ENCODE peak calls at places on chromosomes 6 and 20, in four cellular contexts. U, B, N and J are unnamed samples.

GRCh38 chr6:133436652-133437051 is 195.5 kb downstream of the EYA4 start:
- DNase-seq in U (no peak), B (no peak), N (no peak), J (no peak)

GRCh38 chr20:51470907-51471411 is 71.6 kb downstream of the NFATC2 start:
- DNase-seq in U (no peak), B (no peak), N (no peak), J (no peak)

GRCh38 chr6:36851149-36851614 is 11.9 kb upstream of the CPNE5 start:
- DNase-seq in U (no peak), B (peak), N (peak), J (peak)

GRCh38 chr6:71400852-71401251 is 112.2 kb downstream of the OGFRL1 start:
- DNase-seq in U (no peak), B (no peak), N (no peak), J (no peak)

GRCh38 chr6:164628302-164628931 is 681.0 kb downstream of the C6orf118 start:
- DNase-seq in U (no peak), B (no peak), N (no peak), J (no peak)

GRCh38 chr6:39416728-39417127 is 94.2 kb upstream of the KCNK16 start:
- DNase-seq in U (no peak), B (no peak), N (no peak), J (no peak)

GRCh38 chr20:29873946-29874345 is 1383.5 kb upstream of the DEFB115 start:
- DNase-seq in U (peak), B (peak), N (no peak), J (peak)

GRCh38 chr20:41510224-41510623 is 108.0 kb downstream of the CHD6 start:
- DNase-seq in U (no peak), B (no peak), N (no peak), J (no peak)

GRCh38 chr6:37204014-37204751 is 34.2 kb downstream of the PIM1 start:
- DNase-seq in U (no peak), B (peak), N (no peak), J (no peak)

GRCh38 chr20:50930139-50931047 is 844 bp downstream of the ADNP start:
- DNase-seq in U (peak), B (peak), N (no peak), J (no peak)

GRCh38 chr6:138293428-138293827 is 75.1 kb upstream of the PBOV1 start:
- DNase-seq in U (no peak), B (no peak), N (no peak), J (no peak)

GRCh38 chr6:106181664-106182418 is 95.7 kb downstream of the PRDM1 start:
- DNase-seq in U (no peak), B (no peak), N (no peak), J (no peak)

GRCh38 chr6:37168163-37168758 is 1.7 kb upstream of the PIM1 start:
- DNase-seq in U (no peak), B (no peak), N (no peak), J (no peak)

GRCh38 chr6:48973486-48973885 is 489.6 kb downstream of the MMUT start:
- DNase-seq in U (no peak), B (no peak), N (no peak), J (no peak)

GRCh38 chr6:157468574-157468973 is 87.6 kb downstream of the ZDHHC14 start:
- DNase-seq in U (no peak), B (no peak), N (no peak), J (no peak)

DNA sequence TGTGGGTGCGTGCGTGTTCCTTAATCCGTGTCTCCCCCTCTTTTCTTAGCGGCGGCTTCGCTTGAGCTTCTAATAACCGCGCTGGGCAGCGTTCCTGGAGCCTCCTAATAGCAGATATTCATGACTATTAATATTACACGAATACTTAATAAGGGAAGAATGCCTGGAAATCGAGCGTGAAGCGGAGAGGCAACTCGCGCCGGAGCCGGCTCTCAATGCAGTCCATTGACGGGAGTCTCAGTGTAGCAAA is 3.0 kb downstream of the TFAP2A start:
- DNase-seq in U (no peak), B (no peak), N (no peak), J (no peak)
- H3K27ac ChIP-seq in U (no peak), B (no peak), N (peak), J (no peak)

GRCh38 chr20:9068896-9069663 is at the start of gene PLCB4:
- DNase-seq in U (peak), B (peak), N (peak), J (peak)
- H3K4me3 ChIP-seq in U (peak), B (peak), N (peak), J (peak)

DNA sequence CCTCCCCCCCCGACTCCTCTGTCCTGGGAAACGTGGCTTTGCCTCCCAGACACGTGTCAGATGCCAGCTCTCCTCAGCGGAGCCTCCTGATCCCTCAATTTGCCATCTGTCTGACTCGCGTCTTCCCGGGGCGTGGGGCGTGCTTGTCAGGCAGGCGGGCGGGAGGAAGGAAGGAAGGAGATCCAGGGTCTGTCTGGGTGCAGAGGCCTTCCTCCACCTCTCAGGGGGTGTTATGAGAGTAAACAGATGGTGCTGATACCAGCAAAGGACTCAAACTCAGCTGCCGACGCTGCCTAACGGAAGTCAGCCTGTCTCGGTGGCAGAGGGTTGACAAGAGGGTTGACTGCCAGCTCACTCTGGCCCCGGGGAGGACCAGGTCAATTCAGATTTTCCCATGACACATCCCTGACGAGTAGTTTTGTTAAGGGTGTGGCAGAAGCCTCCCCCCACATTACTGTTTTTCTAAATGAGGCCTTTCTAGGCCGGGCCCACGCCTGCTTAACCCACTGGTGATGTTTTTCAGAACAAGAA is 17.0 kb downstream of the UQCC2 start:
- DNase-seq in U (no peak), B (no peak), N (no peak), J (no peak)
- TF ChIP-seq POLR2A in U (no peak), B (no peak), N (no peak), J (no peak)

GRCh38 chr6:125974214-125974866 is 12.0 kb upstream of the TRMT11 start:
- DNase-seq in U (no peak), B (no peak), N (no peak), J (no peak)
- H3K27ac ChIP-seq in U (no peak), B (no peak), N (no peak), J (no peak)

GRCh38 chr6:136014454-136015421 is 163.2 kb downstream of the PDE7B start:
- DNase-seq in U (no peak), B (no peak), N (no peak), J (peak)

GRCh38 chr6:136011475-136011874 is 160.0 kb downstream of the PDE7B start:
- DNase-seq in U (no peak), B (no peak), N (no peak), J (no peak)

GRCh38 chr6:136015531-136015930 is 164.0 kb downstream of the PDE7B start:
- DNase-seq in U (no peak), B (no peak), N (no peak), J (no peak)

GRCh38 chr6:136012948-136013347 is 161.4 kb downstream of the PDE7B start:
- DNase-seq in U (no peak), B (no peak), N (no peak), J (no peak)

GRCh38 chr6:136012198-136012884 is 160.8 kb downstream of the PDE7B start:
- DNase-seq in U (no peak), B (no peak), N (no peak), J (no peak)
- H3K4me3 ChIP-seq in U (no peak), B (no peak), N (no peak), J (no peak)